ENCODE peak calls at places on chromosomes 3 and 15, in five cellular contexts. D, M, O, Y and Q are unnamed samples.

GRCh38 chr3:5376761-5377160 is 189.3 kb downstream of the EDEM1 start:
- DNase-seq in D (peak; percentile 32), M (no peak), O (peak; percentile 47), Y (no peak), Q (no peak)

GRCh38 chr15:28127036-28127435 is 27.9 kb upstream of the OCA2 start:
- DNase-seq in D (no peak), M (no peak), O (no peak), Y (no peak), Q (no peak)

GRCh38 chr15:57752426-57752825 is 45.9 kb downstream of the POLR2M start:
- DNase-seq in D (no peak), M (peak; percentile 18), O (no peak), Y (no peak), Q (no peak)

GRCh38 chr15:95444860-95445259 is 885.6 kb upstream of the NR2F2 start:
- DNase-seq in D (no peak), M (no peak), O (no peak), Y (no peak), Q (no peak)

GRCh38 chr3:190618349-190619030 is 104.6 kb downstream of the IL1RAP start:
- DNase-seq in D (no peak), M (no peak), O (no peak), Y (no peak), Q (no peak)

GRCh38 chr3:157859541-157859940 is 246.7 kb downstream of the SHOX2 start:
- DNase-seq in D (no peak), M (no peak), O (no peak), Y (no peak), Q (no peak)

GRCh38 chr3:160695906-160696305 is 18.9 kb downstream of the ARL14 start:
- DNase-seq in D (no peak), M (no peak), O (no peak), Y (no peak), Q (no peak)

GRCh38 chr3:19598870-19599269 is 335.1 kb downstream of the EFHB start:
- DNase-seq in D (no peak), M (no peak), O (no peak), Y (no peak), Q (no peak)

GRCh38 chr3:112303811-112304325 is 9.9 kb upstream of the SLC9C1 start:
- DNase-seq in D (peak; percentile 36), M (peak; percentile 76), O (no peak), Y (no peak), Q (no peak)

GRCh38 chr3:126849768-126850167 is 133.1 kb upstream of the PLXNA1 start:
- DNase-seq in D (no peak), M (no peak), O (no peak), Y (no peak), Q (no peak)

GRCh38 chr15:51332211-51333147 is 5.9 kb downstream of the CYP19A1 start:
- DNase-seq in D (no peak), M (no peak), O (no peak), Y (no peak), Q (no peak)

GRCh38 chr3:15339001-15339400 is 6.6 kb upstream of the SH3BP5 start:
- DNase-seq in D (no peak), M (no peak), O (no peak), Y (no peak), Q (no peak)

GRCh38 chr3:22713936-22714335 is 489.2 kb upstream of the UBE2E2 start:
- DNase-seq in D (no peak), M (no peak), O (no peak), Y (no peak), Q (no peak)

GRCh38 chr3:192410684-192410960 is 316.7 kb downstream of the FGF12 start:
- DNase-seq in D (no peak), M (no peak), O (no peak), Y (no peak), Q (no peak)

GRCh38 chr3:119529883-119530282 is 29.5 kb downstream of the CD80 start:
- DNase-seq in D (no peak), M (no peak), O (no peak), Y (no peak), Q (no peak)

GRCh38 chr3:98980915-98981596 is 79.6 kb upstream of the DCBLD2 start:
- DNase-seq in D (no peak), M (no peak), O (no peak), Y (no peak), Q (no peak)

GRCh38 chr3:66386011-66386924 is 114.6 kb downstream of the LRIG1 start:
- DNase-seq in D (peak; percentile 51), M (no peak), O (no peak), Y (no peak), Q (no peak)

GRCh38 chr3:15535757-15536156 is 14.3 kb upstream of the COLQ start:
- DNase-seq in D (no peak), M (no peak), O (no peak), Y (no peak), Q (no peak)

GRCh38 chr3:184601576-184602405 is 40.2 kb downstream of the EPHB3 start:
- DNase-seq in D (no peak), M (no peak), O (no peak), Y (no peak), Q (no peak)

GRCh38 chr3:120765830-120766511 is 23.4 kb downstream of the GTF2E1 start:
- DNase-seq in D (no peak), M (no peak), O (no peak), Y (no peak), Q (no peak)

GRCh38 chr15:64895285-64896065 is 16.2 kb upstream of the ANKDD1A start:
- DNase-seq in D (peak; percentile 59), M (no peak), O (no peak), Y (peak; percentile 20), Q (peak; percentile 55)

GRCh38 chr3:194518652-194519051 is 31.9 kb upstream of the ATP13A3 start:
- DNase-seq in D (no peak), M (no peak), O (no peak), Y (no peak), Q (no peak)

GRCh38 chr3:33403756-33404155 is 36.4 kb downstream of the UBP1 start:
- DNase-seq in D (no peak), M (no peak), O (no peak), Y (no peak), Q (no peak)

GRCh38 chr3:159263750-159264561 is 462.1 kb downstream of the MFSD1 start:
- DNase-seq in D (no peak), M (peak; percentile 57), O (no peak), Y (no peak), Q (no peak)

GRCh38 chr3:190265795-190266194 is 56.5 kb downstream of the CLDN1 start:
- DNase-seq in D (no peak), M (no peak), O (no peak), Y (no peak), Q (no peak)

GRCh38 chr3:42288385-42288784 is 22.4 kb upstream of the CCK start:
- DNase-seq in D (no peak), M (no peak), O (no peak), Y (no peak), Q (no peak)

GRCh38 chr3:192901435-192901834 is 16.2 kb downstream of the MB21D2 start:
- DNase-seq in D (no peak), M (no peak), O (no peak), Y (no peak), Q (no peak)

GRCh38 chr3:51621091-51621892 is 49.8 kb upstream of the TEX264 start:
- DNase-seq in D (no peak), M (no peak), O (no peak), Y (no peak), Q (no peak)

GRCh38 chr15:33154366-33155166 is 39.9 kb downstream of the FMN1 start:
- DNase-seq in D (no peak), M (no peak), O (no peak), Y (no peak), Q (peak; percentile 71)

GRCh38 chr3:119681279-119681678 is 4.1 kb upstream of the COX17 start:
- DNase-seq in D (no peak), M (peak; percentile 49), O (no peak), Y (no peak), Q (no peak)

GRCh38 chr15:40340740-40341400 is at the start of gene CCDC9B:
- DNase-seq in D (peak; percentile 28), M (peak; percentile 83), O (peak; percentile 82), Y (no peak), Q (peak; percentile 92)
- H3K4me3 ChIP-seq in D (peak within 1 kb of the TSS; percentile 55), M (peak within 1 kb of the TSS; percentile 3), O (peak within 1 kb of the TSS; percentile 27), Y (no peak within 1 kb of the TSS), Q (peak within 1 kb of the TSS; percentile 67)

DNA sequence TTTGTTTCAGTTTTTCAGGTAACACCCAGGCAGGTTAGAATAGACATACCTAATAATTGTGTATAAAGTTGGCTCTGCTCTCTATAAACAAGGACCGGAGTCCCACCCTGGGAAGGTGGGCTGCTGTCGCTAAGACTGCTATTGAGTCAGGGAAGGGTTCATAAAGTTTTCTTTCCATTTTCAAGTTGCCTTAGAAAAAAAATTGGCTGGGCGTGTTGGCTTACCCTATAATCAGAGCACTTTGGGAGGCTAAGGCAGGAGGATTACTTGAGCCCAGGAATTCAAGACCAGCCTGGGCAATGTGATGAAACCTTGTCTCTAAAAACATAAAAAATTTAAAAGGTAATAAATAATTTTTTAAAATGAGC is 11.3 kb upstream of the PIAS1 start:
- DNase-seq in D (no peak), M (no peak), O (no peak), Y (no peak), Q (no peak)
- H3K4me1 ChIP-seq in D (no peaks in the 10 kb centered on the region), M (no peaks in the 10 kb centered on the region), O (peaks cover 10% of the 10 kb centered on the region), Y (no peaks in the 10 kb centered on the region), Q (no peaks in the 10 kb centered on the region)

GRCh38 chr15:42955518-42955917 is 34.9 kb upstream of the TTBK2 start:
- DNase-seq in D (no peak), M (no peak), O (no peak), Y (no peak), Q (no peak)

GRCh38 chr15:42954291-42954690 is 33.7 kb upstream of the TTBK2 start:
- DNase-seq in D (no peak), M (no peak), O (no peak), Y (no peak), Q (no peak)
- H3K27ac ChIP-seq in D (no peak overlapping the region), M (no peak overlapping the region), O (no peak overlapping the region), Y (no peak overlapping the region), Q (no peak overlapping the region)

DNA sequence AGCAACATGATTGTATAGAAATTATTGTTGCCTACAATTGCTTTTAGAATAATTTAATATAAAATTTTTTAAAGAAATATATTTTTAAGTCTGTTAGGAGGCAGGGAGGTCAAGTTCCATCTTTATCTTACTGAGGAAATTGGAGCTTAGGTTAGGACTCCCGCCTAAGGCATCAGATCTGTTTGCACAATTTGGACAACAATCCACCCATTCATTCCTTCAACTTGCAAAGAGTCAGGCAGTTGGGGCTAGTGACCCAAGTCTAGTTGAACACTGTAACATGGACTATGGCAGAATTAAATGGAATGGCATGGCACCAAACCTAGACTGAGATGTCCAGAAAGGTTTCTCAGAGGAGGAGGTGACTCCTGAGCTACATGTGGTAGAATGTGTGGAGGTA is 149.4 kb upstream of the SETMAR start:
- DNase-seq in D (no peak), M (no peak), O (no peak), Y (no peak), Q (no peak)
- H3K4me3 ChIP-seq in D (no peak overlapping the region), M (no peak overlapping the region), O (no peak overlapping the region), Y (no peak overlapping the region), Q (no peak overlapping the region)

GRCh38 chr3:56835626-56836025 is 33.9 kb upstream of the ARHGEF3 start:
- DNase-seq in D (no peak), M (no peak), O (no peak), Y (no peak), Q (no peak)

GRCh38 chr3:56837196-56837955 is 35.6 kb upstream of the ARHGEF3 start:
- DNase-seq in D (no peak), M (no peak), O (no peak), Y (no peak), Q (no peak)

GRCh38 chr3:56833031-56833430 is 31.3 kb upstream of the ARHGEF3 start:
- DNase-seq in D (no peak), M (no peak), O (no peak), Y (no peak), Q (no peak)

GRCh38 chr3:56838441-56838840 is 36.7 kb upstream of the ARHGEF3 start:
- DNase-seq in D (no peak), M (no peak), O (no peak), Y (no peak), Q (no peak)

GRCh38 chr3:56836276-56837163 is 34.8 kb upstream of the ARHGEF3 start:
- DNase-seq in D (no peak), M (no peak), O (no peak), Y (no peak), Q (no peak)
- H3K4me1 ChIP-seq in D (no peaks in the 10 kb centered on the region), M (no peaks in the 10 kb centered on the region), O (no peaks in the 10 kb centered on the region), Y (no peaks in the 10 kb centered on the region), Q (no peaks in the 10 kb centered on the region)